ENCODE peak calls at places on chromosomes 6 and 20, in ten cellular contexts. C is AML-193; M is cardiac septum; B is fibroblast of the conjunctiva; T is PC-3; G is stimulated activated CD4-positive, alpha-beta T cell treated with anti-CD3 and anti-CD28 coated beads, Interleukin-2, amount 100 ng/mL, for 4 hours; L is iris pigment epithelial cell; V is GM19239; X is HTR-8/SVneo; P is effector memory CD8-positive, alpha-beta T cell. J is an unnamed sample.

GRCh38 chr20:57614490-57615471 is 5.4 kb downstream of the ZBP1 start:
- DNase-seq in C (no peak), G (no peak), X (no peak), L (no peak), M (peak), P (no peak), B (no peak), V (no peak), T (no peak), J (no peak)

GRCh38 chr20:10578607-10579006 is 95.2 kb downstream of the JAG1 start:
- DNase-seq in L (peak), M (no peak), T (peak), G (no peak), V (no peak), C (no peak), B (no peak), P (no peak), X (peak), J (peak)

GRCh38 chr6:63571382-63571882 is 848 bp upstream of the LOC128125822 start:
- DNase-seq in B (no peak), P (no peak), T (no peak), C (peak), G (no peak), X (no peak), L (no peak), V (no peak), M (no peak), J (no peak)

GRCh38 chr6:130945401-130945919 is 117.6 kb downstream of the EPB41L2 start:
- DNase-seq in C (no peak), X (no peak), M (no peak), V (no peak), L (peak), B (no peak), P (no peak), G (no peak), T (peak), J (no peak)

GRCh38 chr20:25538838-25539665 is 46.3 kb downstream of the NINL start:
- DNase-seq in X (no peak), B (no peak), P (no peak), V (no peak), G (no peak), M (no peak), C (no peak), L (no peak), T (no peak), J (no peak)

GRCh38 chr6:42335896-42336295 is 115.8 kb downstream of the TRERF1 start:
- DNase-seq in P (no peak), L (no peak), X (no peak), T (no peak), V (no peak), G (no peak), C (no peak), M (no peak), B (peak), J (no peak)

GRCh38 chr20:48875233-48875913 is 46.1 kb upstream of the ARFGEF2 start:
- DNase-seq in L (no peak), G (no peak), B (no peak), V (no peak), C (no peak), M (no peak), P (no peak), X (no peak), T (no peak), J (no peak)

GRCh38 chr20:41316602-41317535 is 662 bp downstream of the ZHX3 start:
- DNase-seq in T (peak), X (peak), P (peak), V (peak), L (peak), G (peak), C (peak), B (peak), M (peak), J (peak)

GRCh38 chr6:24534329-24534728 is 39.6 kb downstream of the ALDH5A1 start:
- DNase-seq in T (no peak), L (no peak), G (no peak), B (no peak), X (no peak), V (no peak), C (no peak), P (no peak), M (no peak), J (no peak)

GRCh38 chr6:118574051-118574865 is 26.2 kb downstream of the PLN start:
- DNase-seq in G (no peak), X (no peak), T (no peak), C (no peak), M (no peak), L (peak), P (no peak), V (no peak), B (no peak), J (no peak)

GRCh38 chr6:141878686-141879085 is 254.0 kb upstream of the GJE1 start:
- DNase-seq in X (no peak), G (no peak), B (no peak), M (no peak), V (no peak), T (no peak), P (no peak), C (no peak), L (no peak), J (peak)

GRCh38 chr6:144718431-144718830 is 433.3 kb downstream of the UTRN start:
- DNase-seq in L (peak), M (no peak), X (peak), T (peak), V (no peak), P (no peak), G (no peak), B (no peak), C (no peak), J (peak)

GRCh38 chr20:48776306-48776705 is 51.5 kb downstream of the PREX1 start:
- DNase-seq in B (peak), M (no peak), L (peak), T (no peak), X (no peak), P (no peak), V (no peak), G (no peak), C (no peak), J (peak)

GRCh38 chr20:59938221-59938620 is 1.9 kb downstream of the PPP1R3D start:
- DNase-seq in B (no peak), M (no peak), G (no peak), P (no peak), V (no peak), C (no peak), T (peak), L (peak), X (peak), J (peak)

GRCh38 chr6:130365166-130366010 is 429 bp upstream of the TMEM200A start:
- DNase-seq in M (no peak), P (peak), L (peak), T (peak), C (no peak), G (no peak), X (peak), V (peak), B (peak), J (peak)

GRCh38 chr6:82246802-82247633 is 526 bp downstream of the IBTK start:
- DNase-seq in B (no peak), M (peak), P (peak), G (no peak), T (peak), V (peak), C (peak), L (peak), X (peak), J (peak)

J was measured in kidney tubule cell.